ENCODE peak calls at places on chromosomes 3 and 15, in nine cellular contexts. L is adrenal gland; D is foreskin keratinocyte; W is CD4-positive, alpha-beta T cell; K is fibroblast of mammary gland; A is B cell; C is AG04450; N is BJ; O is progenitor cell of endocrine pancreas. E is an unnamed sample.

GRCh38 chr15:98296653-98297052 is 336.1 kb downstream of the ARRDC4 start:
- DNase-seq in A (no peak), C (no peak), O (no peak), K (no peak), N (no peak), D (no peak), W (no peak), L (no peak), E (no peak)

GRCh38 chr15:89958107-89958805 is 42.9 kb upstream of the ZNF710 start:
- DNase-seq in W (no peak), A (no peak), C (no peak), D (peak), L (no peak), N (no peak), O (no peak), K (no peak), E (no peak)

GRCh38 chr15:44535509-44536297 is 1.2 kb upstream of the EIF3J start:
- DNase-seq in O (peak), K (no peak), C (no peak), W (peak), A (peak), N (no peak), D (no peak), L (no peak), E (no peak)

GRCh38 chr15:89171136-89172072 is 50.0 kb downstream of the RLBP1 start:
- DNase-seq in C (no peak), N (no peak), L (peak), K (peak), A (no peak), W (peak), D (no peak), O (peak), E (no peak)

GRCh38 chr15:93196136-93196670 is 107.2 kb upstream of the RGMA start:
- DNase-seq in K (no peak), W (no peak), L (no peak), A (no peak), O (no peak), N (no peak), D (no peak), C (no peak), E (no peak)

GRCh38 chr15:99438691-99439523 is 126.9 kb upstream of the MEF2A start:
- DNase-seq in L (peak), O (peak), W (no peak), C (no peak), K (no peak), D (no peak), N (no peak), A (no peak), E (peak)

GRCh38 chr3:38746641-38747040 is 69.4 kb downstream of the SCN10A start:
- DNase-seq in A (no peak), L (no peak), N (no peak), O (no peak), D (no peak), K (no peak), W (no peak), C (no peak), E (no peak)

GRCh38 chr3:13144163-13145023 is 71.2 kb upstream of the IQSEC1 start:
- DNase-seq in K (no peak), D (no peak), C (no peak), O (no peak), N (no peak), L (no peak), A (no peak), W (no peak), E (no peak)

GRCh38 chr3:181879926-181880325 is 168.2 kb downstream of the SOX2 start:
- DNase-seq in K (no peak), W (no peak), C (no peak), D (no peak), L (no peak), A (no peak), O (no peak), N (no peak), E (no peak)

GRCh38 chr3:192481638-192482037 is 245.7 kb downstream of the FGF12 start:
- DNase-seq in N (no peak), W (no peak), C (no peak), K (peak), D (peak), A (no peak), L (no peak), O (no peak), E (no peak)

GRCh38 chr15:66306381-66306780 is 13.0 kb downstream of the DIS3L start:
- DNase-seq in K (no peak), L (no peak), N (no peak), C (no peak), O (no peak), A (no peak), D (no peak), W (no peak), E (no peak)

GRCh38 chr15:29136815-29137214 is 132.8 kb downstream of the NSMCE3 start:
- DNase-seq in L (no peak), D (no peak), N (no peak), K (no peak), O (no peak), C (no peak), W (no peak), A (no peak), E (no peak)

GRCh38 chr15:67080118-67080899 is 14.9 kb downstream of the SMAD3 start:
- DNase-seq in O (no peak), D (no peak), N (peak), L (peak), C (no peak), W (no peak), A (no peak), K (peak), E (no peak)

GRCh38 chr15:62066663-62067447 is at the start of gene C2CD4A:
- DNase-seq in N (no peak), W (peak), K (no peak), A (peak), O (peak), C (no peak), L (peak), D (no peak), E (no peak)

GRCh38 chr3:69791919-69792399 is 52.7 kb downstream of the MITF start:
- DNase-seq in C (no peak), A (no peak), K (peak), L (no peak), O (no peak), W (no peak), D (no peak), N (no peak), E (no peak)

GRCh38 chr15:101051291-101052030 is 132.3 kb downstream of the LRRK1 start:
- DNase-seq in D (no peak), C (no peak), W (no peak), K (no peak), N (no peak), O (no peak), A (peak), L (no peak), E (peak)

GRCh38 chr3:53045784-53046170 is at the start of gene SFMBT1:
- DNase-seq in O (peak), C (no peak), A (peak), D (no peak), W (peak), K (peak), L (peak), N (no peak), E (no peak)

GRCh38 chr15:51842852-51843737 is 13.6 kb downstream of the TMOD3 start:
- DNase-seq in C (no peak), W (no peak), L (no peak), N (no peak), A (no peak), K (peak), D (peak), O (no peak), E (no peak)

GRCh38 chr3:88084006-88084597 is 25.0 kb downstream of the ZNF654 start:
- DNase-seq in N (no peak), K (no peak), C (no peak), D (no peak), O (no peak), L (no peak), A (no peak), W (no peak), E (no peak)

GRCh38 chr3:14248849-14249523 is 70.4 kb downstream of the LSM3 start:
- DNase-seq in L (peak), A (no peak), K (no peak), N (peak), O (no peak), W (no peak), D (no peak), C (no peak), E (no peak)

GRCh38 chr3:3201584-3201983 is 22.1 kb upstream of the CRBN start:
- DNase-seq in D (no peak), K (no peak), N (no peak), A (no peak), L (no peak), W (no peak), O (no peak), C (no peak), E (no peak)

GRCh38 chr3:39267631-39268553 is 11.9 kb downstream of the CX3CR1 start:
- DNase-seq in L (no peak), W (no peak), N (no peak), A (no peak), D (no peak), O (no peak), C (no peak), K (no peak), E (no peak)

GRCh38 chr3:138833908-138834358 is 795 bp downstream of the PIK3CB start:
- DNase-seq in L (peak), O (no peak), D (peak), K (peak), W (no peak), N (no peak), A (peak), C (no peak), E (no peak)

GRCh38 chr3:62837145-62837787 is 38.0 kb downstream of the CADPS start:
- DNase-seq in D (no peak), K (no peak), W (no peak), N (no peak), L (peak), A (no peak), O (no peak), C (no peak), E (no peak)
- TF ChIP-seq CTCF in D (no peak), K (no peak), W (no peak), N (no peak), L (no peak), A (no peak), O (no peak), C (no peak), E (no peak)

DNA sequence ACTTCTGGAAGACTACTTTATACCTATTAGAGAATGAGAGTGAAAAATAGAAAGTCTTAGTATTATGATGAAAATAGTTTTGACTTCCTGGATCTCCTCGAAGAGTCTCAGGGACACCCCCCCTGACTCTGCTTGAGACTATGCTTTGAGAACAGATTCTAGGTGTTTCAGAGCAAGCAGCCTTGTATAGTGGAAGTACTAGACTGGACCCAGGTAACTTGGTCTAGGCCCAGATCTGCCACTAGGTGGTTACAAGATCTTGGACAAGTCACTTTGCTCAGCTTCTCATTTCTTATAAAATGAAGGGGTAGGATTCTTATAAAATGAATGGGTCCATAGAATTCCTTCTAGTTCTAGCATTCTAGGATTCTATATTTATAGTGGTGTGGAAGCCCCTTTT is 9.1 kb downstream of the ABHD5 start:
- DNase-seq in D (no peak), O (no peak), A (no peak), W (no peak), K (peak), N (no peak), L (no peak), C (no peak), E (no peak)
- TF ChIP-seq CTCF in D (peak), O (peak), A (peak), W (no peak), K (peak), N (peak), L (no peak), C (peak), E (no peak)

GRCh38 chr15:72230197-72231065 is 559 bp downstream of the PKM start:
- DNase-seq in N (peak), K (peak), D (no peak), C (peak), O (peak), A (peak), W (peak), L (peak), E (peak)
- TF ChIP-seq CTCF in N (no peak), K (no peak), D (no peak), C (no peak), O (no peak), A (no peak), W (no peak), L (no peak), E (no peak)

DNA sequence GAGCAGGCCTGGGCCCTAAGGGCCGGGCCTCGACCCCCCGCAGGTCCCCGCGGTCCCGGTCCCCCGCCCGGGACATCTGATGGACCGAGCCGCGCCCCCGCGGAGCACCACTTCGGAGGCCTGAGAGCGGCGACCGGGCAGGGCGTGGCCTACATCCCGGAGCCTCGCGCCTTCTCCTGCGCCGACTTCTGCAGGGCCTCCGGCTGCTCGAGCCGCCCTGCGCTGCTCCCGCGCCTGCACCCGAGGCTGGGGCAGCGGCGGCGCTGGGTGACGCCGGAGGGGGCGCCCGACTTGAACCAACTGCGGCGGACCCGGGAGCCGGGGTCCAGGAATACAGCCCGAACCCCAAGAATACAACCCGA is 14.9 kb upstream of the GP9 start:
- DNase-seq in D (no peak), W (peak), C (no peak), N (no peak), O (no peak), L (no peak), A (peak), K (no peak), E (no peak)
- TF ChIP-seq CTCF in D (peak), W (no peak), C (no peak), N (no peak), O (no peak), L (no peak), A (no peak), K (no peak), E (no peak)

DNA sequence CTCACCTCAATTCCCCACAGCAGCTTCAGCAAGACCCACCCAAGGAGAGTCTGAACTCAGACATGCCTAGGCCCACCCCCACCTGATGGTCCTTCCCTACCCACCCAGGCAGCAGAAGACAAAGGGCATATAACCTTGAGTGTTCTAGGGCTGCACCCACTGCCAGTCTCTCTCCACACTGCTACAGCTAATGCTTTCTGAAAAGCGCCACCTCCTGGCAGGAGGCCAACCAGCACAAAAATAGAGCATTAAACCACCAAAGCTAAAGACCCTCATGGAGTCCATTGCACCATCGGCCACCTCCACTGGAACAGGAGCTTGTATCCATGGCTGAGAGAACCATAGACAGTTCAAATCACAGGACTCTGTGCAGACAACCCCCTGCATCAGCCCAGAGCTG is 11.3 kb upstream of the RPL39L start:
- DNase-seq in A (peak), K (no peak), O (no peak), D (no peak), L (no peak), N (no peak), W (peak), C (no peak), E (no peak)
- TF ChIP-seq CTCF in A (peak), K (no peak), O (peak), D (peak), L (no peak), N (peak), W (peak), C (no peak), E (no peak)

GRCh38 chr3:149523899-149524298 is 49.4 kb downstream of the TM4SF4 start:
- DNase-seq in O (no peak), A (no peak), K (no peak), C (no peak), W (no peak), N (no peak), D (no peak), L (no peak), E (no peak)

GRCh38 chr3:149532463-149533180 is 58.1 kb downstream of the TM4SF4 start:
- DNase-seq in C (no peak), N (no peak), D (no peak), O (no peak), A (no peak), W (no peak), K (no peak), L (peak), E (no peak)

GRCh38 chr3:149528344-149528657 is 53.8 kb downstream of the TM4SF4 start:
- DNase-seq in N (no peak), C (no peak), W (no peak), A (no peak), K (no peak), D (no peak), L (no peak), O (no peak), E (no peak)

GRCh38 chr3:149529099-149529498 is 54.6 kb downstream of the TM4SF4 start:
- DNase-seq in O (no peak), N (no peak), L (no peak), W (no peak), D (peak), K (no peak), A (no peak), C (no peak), E (no peak)

GRCh38 chr3:149527531-149528343 is 53.2 kb downstream of the TM4SF4 start:
- DNase-seq in L (no peak), W (no peak), O (no peak), C (no peak), D (no peak), A (no peak), N (no peak), K (peak), E (no peak)
- TF ChIP-seq CTCF in L (no peak), W (no peak), O (peak), C (peak), D (no peak), A (no peak), N (peak), K (peak), E (no peak)

GRCh38 chr3:141109761-141110160 is 58.6 kb downstream of the SPSB4 start:
- DNase-seq in O (no peak), C (no peak), K (no peak), W (no peak), A (no peak), L (no peak), D (no peak), N (no peak), E (no peak)
- TF ChIP-seq CTCF in O (no peak), C (no peak), K (no peak), W (no peak), A (no peak), L (no peak), D (no peak), N (no peak), E (no peak)

DNA sequence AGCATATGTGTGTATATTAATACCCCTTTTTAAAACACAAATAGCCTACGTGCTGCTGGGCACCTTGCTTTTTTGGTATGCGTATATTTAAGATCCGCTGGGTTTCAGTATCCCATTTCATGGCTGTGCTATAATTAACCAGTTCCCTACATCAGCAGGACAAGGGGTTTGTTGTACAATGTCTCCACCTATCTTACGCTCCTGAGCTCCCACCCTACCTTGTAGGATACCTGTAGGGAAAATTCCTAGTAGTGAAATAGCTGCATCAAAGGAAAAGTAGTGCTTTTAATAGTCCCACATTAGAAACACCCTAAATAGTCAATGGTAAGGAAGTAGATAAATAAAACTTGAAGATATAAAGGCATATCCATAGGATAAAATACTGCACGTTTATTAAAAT is 1.4 kb downstream of the MAP6D1 start:
- DNase-seq in A (no peak), K (no peak), O (no peak), L (no peak), N (no peak), W (no peak), D (no peak), C (no peak), E (no peak)
- TF ChIP-seq CTCF in A (no peak), K (no peak), O (no peak), L (no peak), N (no peak), W (no peak), D (peak), C (no peak), E (no peak)